ENCODE peak calls at places on chromosomes 1 and 21, in four cellular contexts. Y, Z, L and M are unnamed samples.

GRCh38 chr21:28283652-28284490 is 708.8 kb downstream of the LTN1 start:
- DNase-seq in L (no peak), Y (no peak), Z (peak), M (peak)

GRCh38 chr1:217088521-217089221 is 365.4 kb upstream of the ESRRG start:
- DNase-seq in L (no peak), Z (no peak), Y (no peak), M (no peak)

GRCh38 chr21:21238882-21239400 is 240.7 kb downstream of the NCAM2 start:
- DNase-seq in L (no peak), Y (no peak), Z (no peak), M (no peak)

GRCh38 chr1:89607888-89608626 is 24.9 kb upstream of the LRRC8C start:
- DNase-seq in L (peak), Y (no peak), Z (no peak), M (no peak)

GRCh38 chr1:165629848-165630628 is 996 bp upstream of the MGST3 start:
- DNase-seq in Y (no peak), L (no peak), Z (no peak), M (no peak)

GRCh38 chr1:118483245-118484006 is 298.4 kb upstream of the SPAG17 start:
- DNase-seq in Y (no peak), L (no peak), Z (no peak), M (no peak)

GRCh38 chr1:29390491-29391361 is 154.4 kb downstream of the PTPRU start:
- DNase-seq in Y (no peak), Z (no peak), L (no peak), M (no peak)

GRCh38 chr1:117427297-117427696 is 60.0 kb downstream of the MAN1A2 start:
- DNase-seq in Z (no peak), L (no peak), Y (no peak), M (no peak)

GRCh38 chr1:20590313-20590777 is 1.4 kb downstream of the CDA start:
- DNase-seq in L (no peak), Y (no peak), Z (no peak), M (peak)

GRCh38 chr1:238104752-238105151 is 214.0 kb upstream of the ZP4 start:
- DNase-seq in Z (no peak), Y (no peak), L (no peak), M (no peak)

GRCh38 chr1:183178490-183178889 is 7.6 kb upstream of the LAMC2 start:
- DNase-seq in L (no peak), Z (no peak), Y (no peak), M (no peak)